ENCODE peak calls at places on chromosome 22, in ten cellular contexts. One of them, this sample, is unnamed.

GRCh38 chr22:45428391-45429385 is 15.2 kb downstream of the RIBC2 start:
- DNase-seq in OCI-LY7: no peak
- DNase-seq in astrocyte: no peak
- DNase-seq in MG63: no peak
- DNase-seq in tibial nerve: no peak
- DNase-seq in fibroblast of lung: no peak
- DNase-seq in skeletal muscle cell: no peak
- DNase-seq in AG04450: no peak
- DNase-seq in endodermal cell: no peak
- DNase-seq in fibroblast of pulmonary artery: no peak
- DNase-seq in this sample: peak; percentile 11

GRCh38 chr22:40499187-40499753 is 128.9 kb downstream of the SGSM3 start:
- DNase-seq in fibroblast of pulmonary artery: peak; percentile 97
- DNase-seq in fibroblast of lung: peak; percentile 98
- DNase-seq in MG63: peak; percentile 71
- DNase-seq in tibial nerve: no peak
- DNase-seq in OCI-LY7: no peak
- DNase-seq in skeletal muscle cell: peak; percentile 95
- DNase-seq in AG04450: peak; percentile 90
- DNase-seq in endodermal cell: no peak
- DNase-seq in astrocyte: peak; percentile 99
- DNase-seq in this sample: no peak

GRCh38 chr22:33793464-33793863 is 126.8 kb downstream of the LARGE1 start:
- DNase-seq in MG63: no peak
- DNase-seq in endodermal cell: no peak
- DNase-seq in OCI-LY7: no peak
- DNase-seq in AG04450: no peak
- DNase-seq in fibroblast of pulmonary artery: no peak
- DNase-seq in fibroblast of lung: no peak
- DNase-seq in astrocyte: no peak
- DNase-seq in skeletal muscle cell: no peak
- DNase-seq in tibial nerve: no peak
- DNase-seq in this sample: no peak

GRCh38 chr22:45777046-45777851 is 105.6 kb downstream of the ATXN10 start:
- DNase-seq in OCI-LY7: peak; percentile 69
- DNase-seq in tibial nerve: no peak
- DNase-seq in endodermal cell: no peak
- DNase-seq in fibroblast of lung: no peak
- DNase-seq in skeletal muscle cell: no peak
- DNase-seq in MG63: no peak
- DNase-seq in AG04450: no peak
- DNase-seq in fibroblast of pulmonary artery: peak; percentile 18
- DNase-seq in astrocyte: peak; percentile 90
- DNase-seq in this sample: no peak

GRCh38 chr22:26892401-26893033 is 235.1 kb downstream of the MIAT start:
- DNase-seq in endodermal cell: peak; percentile 44
- DNase-seq in skeletal muscle cell: peak; percentile 35
- DNase-seq in fibroblast of lung: no peak
- DNase-seq in OCI-LY7: no peak
- DNase-seq in fibroblast of pulmonary artery: no peak
- DNase-seq in MG63: peak; percentile 80
- DNase-seq in astrocyte: no peak
- DNase-seq in tibial nerve: no peak
- DNase-seq in AG04450: no peak
- DNase-seq in this sample: no peak

GRCh38 chr22:25837288-25837900 is 95.4 kb downstream of the MYO18B start:
- DNase-seq in astrocyte: no peak
- DNase-seq in skeletal muscle cell: no peak
- DNase-seq in OCI-LY7: no peak
- DNase-seq in AG04450: no peak
- DNase-seq in MG63: no peak
- DNase-seq in fibroblast of lung: no peak
- DNase-seq in tibial nerve: no peak
- DNase-seq in fibroblast of pulmonary artery: no peak
- DNase-seq in endodermal cell: no peak
- DNase-seq in this sample: no peak

GRCh38 chr22:29457730-29458129 is 19.3 kb downstream of the RFPL1 start:
- DNase-seq in AG04450: no peak
- DNase-seq in MG63: no peak
- DNase-seq in OCI-LY7: peak; percentile 52
- DNase-seq in astrocyte: peak; percentile 31
- DNase-seq in skeletal muscle cell: no peak
- DNase-seq in endodermal cell: peak; percentile 90
- DNase-seq in tibial nerve: no peak
- DNase-seq in fibroblast of lung: peak; percentile 18
- DNase-seq in fibroblast of pulmonary artery: peak; percentile 58
- DNase-seq in this sample: peak; percentile 92

GRCh38 chr22:32325416-32325801 is 32.3 kb upstream of the RFPL3 start:
- DNase-seq in skeletal muscle cell: no peak
- DNase-seq in MG63: no peak
- DNase-seq in fibroblast of lung: no peak
- DNase-seq in fibroblast of pulmonary artery: peak; percentile 3
- DNase-seq in AG04450: no peak
- DNase-seq in astrocyte: no peak
- DNase-seq in endodermal cell: peak; percentile 59
- DNase-seq in OCI-LY7: no peak
- DNase-seq in tibial nerve: no peak
- DNase-seq in this sample: no peak

GRCh38 chr22:42716649-42717127 is 4.0 kb downstream of the A4GALT start:
- DNase-seq in skeletal muscle cell: no peak
- DNase-seq in fibroblast of lung: no peak
- DNase-seq in tibial nerve: no peak
- DNase-seq in AG04450: no peak
- DNase-seq in endodermal cell: no peak
- DNase-seq in astrocyte: no peak
- DNase-seq in OCI-LY7: peak; percentile 95
- DNase-seq in MG63: no peak
- DNase-seq in fibroblast of pulmonary artery: no peak
- DNase-seq in this sample: no peak

GRCh38 chr22:41280854-41281253 is 5.1 kb downstream of the RANGAP1 start:
- DNase-seq in astrocyte: no peak
- DNase-seq in endodermal cell: no peak
- DNase-seq in skeletal muscle cell: no peak
- DNase-seq in fibroblast of pulmonary artery: no peak
- DNase-seq in MG63: no peak
- DNase-seq in fibroblast of lung: no peak
- DNase-seq in AG04450: no peak
- DNase-seq in OCI-LY7: no peak
- DNase-seq in tibial nerve: no peak
- DNase-seq in this sample: no peak

GRCh38 chr22:39654959-39655579 is 84.5 kb downstream of the CACNA1I start:
- DNase-seq in endodermal cell: peak; percentile 77
- DNase-seq in OCI-LY7: peak; percentile 21
- DNase-seq in MG63: no peak
- DNase-seq in AG04450: no peak
- DNase-seq in skeletal muscle cell: no peak
- DNase-seq in fibroblast of pulmonary artery: no peak
- DNase-seq in astrocyte: no peak
- DNase-seq in fibroblast of lung: no peak
- DNase-seq in tibial nerve: no peak
- DNase-seq in this sample: peak; percentile 86

GRCh38 chr22:41799486-41800347 is 762 bp upstream of the CCDC134 start:
- DNase-seq in endodermal cell: peak; percentile 72
- DNase-seq in tibial nerve: peak; percentile 18
- DNase-seq in fibroblast of pulmonary artery: peak; percentile 22
- DNase-seq in MG63: peak; percentile 21
- DNase-seq in astrocyte: no peak
- DNase-seq in OCI-LY7: peak; percentile 30
- DNase-seq in fibroblast of lung: peak; percentile 25
- DNase-seq in AG04450: no peak
- DNase-seq in skeletal muscle cell: no peak
- DNase-seq in this sample: peak; percentile 83

GRCh38 chr22:46984751-46985506 is 222.5 kb downstream of the TBC1D22A start:
- DNase-seq in fibroblast of pulmonary artery: peak; percentile 40
- DNase-seq in endodermal cell: no peak
- DNase-seq in MG63: peak; percentile 87
- DNase-seq in skeletal muscle cell: peak; percentile 11
- DNase-seq in OCI-LY7: no peak
- DNase-seq in astrocyte: peak; percentile 78
- DNase-seq in fibroblast of lung: peak; percentile 62
- DNase-seq in tibial nerve: no peak
- DNase-seq in AG04450: no peak
- DNase-seq in this sample: peak; percentile 48
- H3K4me3 ChIP-seq in fibroblast of pulmonary artery: no peak overlapping the region
- H3K4me3 ChIP-seq in endodermal cell: no peak overlapping the region
- H3K4me3 ChIP-seq in MG63: no peak overlapping the region
- H3K4me3 ChIP-seq in skeletal muscle cell: no peak overlapping the region
- H3K4me3 ChIP-seq in OCI-LY7: no peak overlapping the region
- H3K4me3 ChIP-seq in astrocyte: peak overlapping the region; percentile 10
- H3K4me3 ChIP-seq in fibroblast of lung: no peak overlapping the region
- H3K4me3 ChIP-seq in tibial nerve: no peak overlapping the region
- H3K4me3 ChIP-seq in AG04450: no peak overlapping the region
- H3K4me3 ChIP-seq in this sample: no peak overlapping the region

DNA sequence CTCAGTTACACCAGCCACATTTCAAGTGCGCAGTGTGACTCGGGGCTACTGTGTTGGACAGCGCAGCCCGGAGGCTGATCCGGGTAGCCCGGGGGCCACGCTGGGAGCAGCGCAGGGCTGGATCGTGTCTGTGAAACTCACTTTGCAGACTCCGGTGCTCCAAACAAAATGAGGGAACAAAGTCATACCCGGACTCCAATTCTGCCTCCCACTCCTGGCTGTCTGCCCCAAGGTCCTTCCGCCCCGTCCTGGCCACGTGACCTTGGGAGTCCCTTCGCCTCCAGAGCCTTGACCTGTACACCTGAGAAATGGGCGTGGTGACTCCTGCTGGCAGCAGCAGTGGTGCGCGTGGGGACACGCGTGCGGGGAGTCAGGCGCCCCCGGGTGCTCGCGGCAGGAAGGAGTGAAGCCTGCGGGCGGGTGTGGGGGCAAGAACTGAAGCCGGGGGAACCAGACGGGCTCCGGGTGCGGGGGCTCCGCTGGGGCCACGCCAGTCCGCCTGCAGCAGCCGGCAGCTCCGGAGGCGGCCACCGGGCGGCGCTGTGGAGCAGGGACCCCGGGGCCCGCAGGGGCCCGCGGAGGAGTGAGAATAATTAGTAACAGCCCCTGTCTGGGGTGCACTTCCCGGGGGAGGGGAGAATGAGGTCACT is 42.4 kb downstream of the KCNJ4 start:
- DNase-seq in astrocyte: no peak
- DNase-seq in AG04450: no peak
- DNase-seq in tibial nerve: no peak
- DNase-seq in fibroblast of pulmonary artery: no peak
- DNase-seq in endodermal cell: peak; percentile 80
- DNase-seq in OCI-LY7: no peak
- DNase-seq in fibroblast of lung: no peak
- DNase-seq in skeletal muscle cell: no peak
- DNase-seq in MG63: no peak
- DNase-seq in this sample: peak; percentile 99
- H3K4me3 ChIP-seq in astrocyte: no peak overlapping the region
- H3K4me3 ChIP-seq in AG04450: no peak overlapping the region
- H3K4me3 ChIP-seq in tibial nerve: peak overlapping the region; percentile 21
- H3K4me3 ChIP-seq in fibroblast of pulmonary artery: no peak overlapping the region
- H3K4me3 ChIP-seq in endodermal cell: no peak overlapping the region
- H3K4me3 ChIP-seq in OCI-LY7: no peak overlapping the region
- H3K4me3 ChIP-seq in fibroblast of lung: peak overlapping the region; percentile 30
- H3K4me3 ChIP-seq in skeletal muscle cell: no peak overlapping the region
- H3K4me3 ChIP-seq in MG63: no peak overlapping the region
- H3K4me3 ChIP-seq in this sample: no peak overlapping the region

GRCh38 chr22:19290400-19291217 is 910 bp downstream of the CLTCL1 start:
- DNase-seq in fibroblast of lung: no peak
- DNase-seq in tibial nerve: no peak
- DNase-seq in astrocyte: no peak
- DNase-seq in skeletal muscle cell: no peak
- DNase-seq in OCI-LY7: no peak
- DNase-seq in MG63: no peak
- DNase-seq in endodermal cell: peak; percentile 54
- DNase-seq in fibroblast of pulmonary artery: no peak
- DNase-seq in AG04450: no peak
- DNase-seq in this sample: peak; percentile 63

GRCh38 chr22:19291218-19291579 is 320 bp downstream of the CLTCL1 start:
- DNase-seq in AG04450: no peak
- DNase-seq in tibial nerve: no peak
- DNase-seq in skeletal muscle cell: no peak
- DNase-seq in endodermal cell: peak; percentile 74
- DNase-seq in MG63: peak; percentile 32
- DNase-seq in fibroblast of lung: no peak
- DNase-seq in OCI-LY7: no peak
- DNase-seq in fibroblast of pulmonary artery: peak; percentile 21
- DNase-seq in astrocyte: no peak
- DNase-seq in this sample: peak; percentile 77

GRCh38 chr22:19287889-19288288 is 3.6 kb downstream of the CLTCL1 start:
- DNase-seq in skeletal muscle cell: peak; percentile 65
- DNase-seq in endodermal cell: no peak
- DNase-seq in fibroblast of lung: peak; percentile 75
- DNase-seq in OCI-LY7: no peak
- DNase-seq in fibroblast of pulmonary artery: peak; percentile 90
- DNase-seq in astrocyte: peak; percentile 92
- DNase-seq in AG04450: peak; percentile 61
- DNase-seq in MG63: peak; percentile 22
- DNase-seq in tibial nerve: no peak
- DNase-seq in this sample: no peak

GRCh38 chr22:19291580-19292261 is at the start of gene CLTCL1:
- DNase-seq in skeletal muscle cell: no peak
- DNase-seq in astrocyte: peak; percentile 49
- DNase-seq in endodermal cell: peak; percentile 95
- DNase-seq in MG63: peak; percentile 74
- DNase-seq in tibial nerve: peak; percentile 60
- DNase-seq in fibroblast of pulmonary artery: peak; percentile 82
- DNase-seq in OCI-LY7: peak; percentile 82
- DNase-seq in AG04450: peak; percentile 33
- DNase-seq in fibroblast of lung: peak; percentile 73
- DNase-seq in this sample: peak; percentile 100

GRCh38 chr22:19289475-19290161 is 1.9 kb downstream of the CLTCL1 start:
- DNase-seq in MG63: no peak
- DNase-seq in tibial nerve: no peak
- DNase-seq in fibroblast of lung: peak; percentile 49
- DNase-seq in skeletal muscle cell: peak; percentile 64
- DNase-seq in astrocyte: peak; percentile 94
- DNase-seq in fibroblast of pulmonary artery: peak; percentile 57
- DNase-seq in AG04450: peak; percentile 24
- DNase-seq in OCI-LY7: no peak
- DNase-seq in endodermal cell: no peak
- DNase-seq in this sample: no peak
- H3K4me3 ChIP-seq in MG63: no peak overlapping the region
- H3K4me3 ChIP-seq in tibial nerve: no peak overlapping the region
- H3K4me3 ChIP-seq in fibroblast of lung: no peak overlapping the region
- H3K4me3 ChIP-seq in skeletal muscle cell: peak overlapping the region; percentile 2
- H3K4me3 ChIP-seq in astrocyte: peak overlapping the region; percentile 65
- H3K4me3 ChIP-seq in fibroblast of pulmonary artery: no peak overlapping the region
- H3K4me3 ChIP-seq in AG04450: no peak overlapping the region
- H3K4me3 ChIP-seq in OCI-LY7: no peak overlapping the region
- H3K4me3 ChIP-seq in endodermal cell: no peak overlapping the region
- H3K4me3 ChIP-seq in this sample: no peak overlapping the region

DNA sequence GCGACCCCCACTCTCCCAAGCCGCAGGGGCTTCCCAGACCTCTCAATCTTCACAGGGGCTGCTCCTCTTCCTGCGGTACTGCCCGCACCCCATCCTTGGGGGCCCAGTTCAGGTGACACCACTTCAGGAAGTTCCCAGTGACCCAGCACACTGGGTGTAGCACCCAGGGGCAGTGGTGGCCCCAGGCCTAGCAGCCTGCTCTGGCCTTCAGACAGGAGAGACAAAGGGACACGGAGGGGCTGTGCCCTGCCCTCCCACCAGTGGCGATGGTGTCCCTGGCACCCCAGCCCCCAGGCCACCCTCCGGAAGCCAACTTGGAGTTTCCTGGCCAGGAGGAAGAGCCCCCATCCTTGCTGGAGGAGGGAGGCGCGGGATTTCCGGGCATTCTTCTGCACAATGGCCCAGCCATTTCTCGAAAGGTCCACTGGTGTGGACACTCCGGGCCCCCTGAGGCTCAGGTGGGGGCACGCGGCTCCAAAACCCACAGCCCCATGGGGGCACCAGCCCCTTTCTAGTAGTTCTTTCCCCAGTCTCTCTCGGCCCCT is 978 bp upstream of the CLDN5 start:
- DNase-seq in fibroblast of lung: no peak
- DNase-seq in OCI-LY7: no peak
- DNase-seq in tibial nerve: no peak
- DNase-seq in AG04450: no peak
- DNase-seq in MG63: no peak
- DNase-seq in astrocyte: no peak
- DNase-seq in fibroblast of pulmonary artery: no peak
- DNase-seq in skeletal muscle cell: no peak
- DNase-seq in endodermal cell: no peak
- DNase-seq in this sample: no peak
- H3K4me3 ChIP-seq in fibroblast of lung: no peak overlapping the region
- H3K4me3 ChIP-seq in OCI-LY7: no peak overlapping the region
- H3K4me3 ChIP-seq in tibial nerve: no peak overlapping the region
- H3K4me3 ChIP-seq in AG04450: no peak overlapping the region
- H3K4me3 ChIP-seq in MG63: no peak overlapping the region
- H3K4me3 ChIP-seq in astrocyte: no peak overlapping the region
- H3K4me3 ChIP-seq in fibroblast of pulmonary artery: no peak overlapping the region
- H3K4me3 ChIP-seq in skeletal muscle cell: no peak overlapping the region
- H3K4me3 ChIP-seq in endodermal cell: no peak overlapping the region
- H3K4me3 ChIP-seq in this sample: no peak overlapping the region

This sample was measured in H7.